ENCODE peak calls at places on chromosomes 13 and 19, in six cellular contexts. One of them, this sample, is unnamed. For H3K9me3, the result is how much of the 10 kb centered on the place peaks cover.

GRCh38 chr13:109000207-109000606 is 370.8 kb downstream of the MYO16 start:
- DNase-seq in lung: no peak
- DNase-seq in left lung: no peak
- DNase-seq in IMR-90: no peak
- DNase-seq in H9: no peak
- DNase-seq in Peyer's patch: no peak
- DNase-seq in this sample: no peak

GRCh38 chr19:29686285-29686805 is 21.1 kb downstream of the PLEKHF1 start:
- DNase-seq in lung: no peak
- DNase-seq in left lung: no peak
- DNase-seq in IMR-90: no peak
- DNase-seq in H9: no peak
- DNase-seq in Peyer's patch: no peak
- DNase-seq in this sample: no peak

GRCh38 chr13:98539655-98540054 is 37.3 kb downstream of the STK24 start:
- DNase-seq in lung: no peak
- DNase-seq in left lung: no peak
- DNase-seq in IMR-90: no peak
- DNase-seq in H9: no peak
- DNase-seq in Peyer's patch: no peak
- DNase-seq in this sample: no peak

GRCh38 chr19:8304841-8305621 is 3.1 kb downstream of the CD320 start:
- DNase-seq in lung: peak
- DNase-seq in left lung: peak
- DNase-seq in IMR-90: no peak
- DNase-seq in H9: peak
- DNase-seq in Peyer's patch: peak
- DNase-seq in this sample: no peak

GRCh38 chr13:73090116-73090811 is 31.5 kb downstream of the KLF5 start:
- DNase-seq in lung: peak
- DNase-seq in left lung: no peak
- DNase-seq in IMR-90: peak
- DNase-seq in H9: peak
- DNase-seq in Peyer's patch: no peak
- DNase-seq in this sample: peak

GRCh38 chr13:33610471-33611015 is 207.4 kb upstream of the RFC3 start:
- DNase-seq in lung: no peak
- DNase-seq in left lung: no peak
- DNase-seq in IMR-90: no peak
- DNase-seq in H9: peak
- DNase-seq in Peyer's patch: peak
- DNase-seq in this sample: peak

GRCh38 chr13:27792393-27793218 is at the start of gene GSX1:
- DNase-seq in lung: peak
- DNase-seq in left lung: peak
- DNase-seq in IMR-90: peak
- DNase-seq in H9: peak
- DNase-seq in Peyer's patch: no peak
- DNase-seq in this sample: peak

GRCh38 chr13:98997738-98998641 is 20.1 kb upstream of the DOCK9 start:
- DNase-seq in lung: no peak
- DNase-seq in left lung: no peak
- DNase-seq in IMR-90: no peak
- DNase-seq in H9: no peak
- DNase-seq in Peyer's patch: no peak
- DNase-seq in this sample: no peak

GRCh38 chr19:50427997-50428425 is 4.7 kb upstream of the MYBPC2 start:
- DNase-seq in lung: peak
- DNase-seq in left lung: peak
- DNase-seq in IMR-90: peak
- DNase-seq in H9: peak
- DNase-seq in Peyer's patch: peak
- DNase-seq in this sample: peak

GRCh38 chr13:21749410-21749809 is 78.5 kb downstream of the FGF9 start:
- DNase-seq in lung: no peak
- DNase-seq in left lung: no peak
- DNase-seq in IMR-90: peak
- DNase-seq in H9: no peak
- DNase-seq in Peyer's patch: no peak
- DNase-seq in this sample: no peak

GRCh38 chr13:42745655-42746054 is 35.7 kb upstream of the FAM216B start:
- DNase-seq in lung: no peak
- DNase-seq in left lung: no peak
- DNase-seq in IMR-90: peak
- DNase-seq in H9: no peak
- DNase-seq in Peyer's patch: no peak
- DNase-seq in this sample: no peak

GRCh38 chr13:103803349-103803748 is 737.1 kb upstream of the SLC10A2 start:
- DNase-seq in lung: no peak
- DNase-seq in left lung: no peak
- DNase-seq in IMR-90: no peak
- DNase-seq in H9: no peak
- DNase-seq in Peyer's patch: no peak
- DNase-seq in this sample: no peak

GRCh38 chr13:27194209-27194608 is 22.6 kb upstream of the USP12 start:
- DNase-seq in lung: no peak
- DNase-seq in left lung: no peak
- DNase-seq in IMR-90: no peak
- DNase-seq in H9: no peak
- DNase-seq in Peyer's patch: no peak
- DNase-seq in this sample: no peak

GRCh38 chr19:2333807-2334211 is 5.3 kb downstream of the SPPL2B start:
- DNase-seq in lung: no peak
- DNase-seq in left lung: no peak
- DNase-seq in IMR-90: no peak
- DNase-seq in H9: no peak
- DNase-seq in Peyer's patch: no peak
- DNase-seq in this sample: no peak

GRCh38 chr19:29364999-29365398 is 152.0 kb upstream of the UQCRFS1 start:
- DNase-seq in lung: no peak
- DNase-seq in left lung: no peak
- DNase-seq in IMR-90: no peak
- DNase-seq in H9: no peak
- DNase-seq in Peyer's patch: no peak
- DNase-seq in this sample: no peak

GRCh38 chr13:40228981-40229380 is 437.5 kb downstream of the FOXO1 start:
- DNase-seq in lung: no peak
- DNase-seq in left lung: no peak
- DNase-seq in IMR-90: no peak
- DNase-seq in H9: no peak
- DNase-seq in Peyer's patch: no peak
- DNase-seq in this sample: no peak

GRCh38 chr13:40232321-40232720 is 434.1 kb downstream of the FOXO1 start:
- DNase-seq in lung: no peak
- DNase-seq in left lung: no peak
- DNase-seq in IMR-90: no peak
- DNase-seq in H9: no peak
- DNase-seq in Peyer's patch: no peak
- DNase-seq in this sample: no peak

GRCh38 chr13:40231311-40231710 is 435.1 kb downstream of the FOXO1 start:
- DNase-seq in lung: no peak
- DNase-seq in left lung: no peak
- DNase-seq in IMR-90: no peak
- DNase-seq in H9: no peak
- DNase-seq in Peyer's patch: no peak
- DNase-seq in this sample: no peak

GRCh38 chr13:40228486-40228885 is 438.0 kb downstream of the FOXO1 start:
- DNase-seq in lung: no peak
- DNase-seq in left lung: no peak
- DNase-seq in IMR-90: no peak
- DNase-seq in H9: no peak
- DNase-seq in Peyer's patch: no peak
- DNase-seq in this sample: no peak

DNA sequence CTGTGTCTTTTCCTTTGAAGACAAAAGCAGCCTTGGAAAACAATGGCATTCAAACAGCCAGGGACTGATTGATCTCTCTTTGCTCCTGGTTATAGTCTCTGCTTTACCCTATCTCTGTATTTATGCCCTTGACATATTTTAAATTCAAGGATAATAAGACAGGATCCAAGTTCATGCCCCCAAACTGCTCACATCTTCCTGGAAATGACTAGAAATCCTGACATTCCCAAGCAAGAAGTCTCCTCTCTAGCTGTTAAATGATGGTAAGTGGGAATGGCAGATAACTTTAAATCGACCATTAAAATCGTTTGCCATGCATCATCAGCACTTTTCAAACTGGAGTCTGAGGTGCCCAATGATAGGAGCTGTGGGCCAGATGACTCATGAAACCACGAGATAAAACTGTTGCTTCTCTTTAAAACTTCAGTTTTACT is 435.6 kb downstream of the FOXO1 start:
- DNase-seq in lung: no peak
- DNase-seq in left lung: no peak
- DNase-seq in IMR-90: no peak
- DNase-seq in H9: no peak
- DNase-seq in Peyer's patch: no peak
- DNase-seq in this sample: no peak
- H3K9me3 ChIP-seq in lung: under half
- H3K9me3 ChIP-seq in left lung: under half
- H3K9me3 ChIP-seq in IMR-90: under half
- H3K9me3 ChIP-seq in H9: under half
- H3K9me3 ChIP-seq in Peyer's patch: under half
- H3K9me3 ChIP-seq in this sample: under half

GRCh38 chr13:48029859-48030258 is 7.7 kb upstream of the NUDT15 start:
- DNase-seq in lung: no peak
- DNase-seq in left lung: no peak
- DNase-seq in IMR-90: no peak
- DNase-seq in H9: no peak
- DNase-seq in Peyer's patch: no peak
- DNase-seq in this sample: no peak
- H3K9me3 ChIP-seq in lung: under half
- H3K9me3 ChIP-seq in left lung: under half
- H3K9me3 ChIP-seq in IMR-90: under half
- H3K9me3 ChIP-seq in H9: under half
- H3K9me3 ChIP-seq in Peyer's patch: under half
- H3K9me3 ChIP-seq in this sample: under half

DNA sequence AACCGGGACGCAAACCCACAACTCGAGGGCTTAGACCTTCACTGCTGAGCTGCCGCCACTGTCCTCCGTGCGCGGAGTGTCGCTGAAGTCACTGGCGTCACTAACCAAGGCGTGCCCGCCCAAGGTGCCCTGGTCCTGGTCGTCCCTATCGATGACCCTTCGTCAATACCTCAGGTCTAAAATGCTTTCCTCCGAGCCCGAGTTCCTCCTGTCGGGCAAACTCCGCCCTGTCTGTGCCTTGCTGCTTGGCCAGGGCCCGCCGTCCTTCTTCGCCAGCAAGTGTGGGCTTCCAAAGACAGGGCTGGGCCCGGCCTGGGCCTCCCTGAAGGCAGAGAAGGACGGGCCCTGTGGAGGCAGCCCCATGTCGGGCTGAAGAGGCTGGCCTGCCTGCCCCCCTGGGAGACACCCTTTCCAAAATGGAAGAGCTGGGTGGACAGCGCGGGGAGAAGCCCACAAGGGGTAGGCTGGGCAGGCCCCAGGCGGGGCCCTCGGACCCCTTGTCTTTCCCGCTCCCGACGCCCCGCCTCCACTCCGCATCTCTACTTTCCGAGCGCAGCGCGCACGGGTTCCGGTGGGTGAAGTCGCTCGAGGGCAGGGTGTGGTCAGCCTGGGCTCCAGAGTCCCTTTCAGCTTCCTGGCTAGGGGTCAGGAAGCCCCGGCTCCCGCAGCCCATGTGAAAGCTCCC is 13.4 kb downstream of the RB1 start:
- DNase-seq in lung: no peak
- DNase-seq in left lung: peak
- DNase-seq in IMR-90: no peak
- DNase-seq in H9: no peak
- DNase-seq in Peyer's patch: no peak
- DNase-seq in this sample: no peak
- H3K9me3 ChIP-seq in lung: under half
- H3K9me3 ChIP-seq in left lung: under half
- H3K9me3 ChIP-seq in IMR-90: under half
- H3K9me3 ChIP-seq in H9: under half
- H3K9me3 ChIP-seq in Peyer's patch: under half
- H3K9me3 ChIP-seq in this sample: under half

GRCh38 chr19:37403403-37403802 is 32.5 kb downstream of the ZNF527 start:
- DNase-seq in lung: no peak
- DNase-seq in left lung: no peak
- DNase-seq in IMR-90: no peak
- DNase-seq in H9: no peak
- DNase-seq in Peyer's patch: no peak
- DNase-seq in this sample: no peak

GRCh38 chr19:37401078-37401477 is 30.2 kb downstream of the ZNF527 start:
- DNase-seq in lung: no peak
- DNase-seq in left lung: no peak
- DNase-seq in IMR-90: no peak
- DNase-seq in H9: no peak
- DNase-seq in Peyer's patch: no peak
- DNase-seq in this sample: no peak
- H3K9me3 ChIP-seq in lung: under half
- H3K9me3 ChIP-seq in left lung: under half
- H3K9me3 ChIP-seq in IMR-90: under half
- H3K9me3 ChIP-seq in H9: under half
- H3K9me3 ChIP-seq in Peyer's patch: under half
- H3K9me3 ChIP-seq in this sample: under half

GRCh38 chr19:11861301-11861700 is 12.8 kb downstream of the ZNF439 start:
- DNase-seq in lung: no peak
- DNase-seq in left lung: no peak
- DNase-seq in IMR-90: no peak
- DNase-seq in H9: no peak
- DNase-seq in Peyer's patch: no peak
- DNase-seq in this sample: no peak
- H3K9me3 ChIP-seq in lung: under half
- H3K9me3 ChIP-seq in left lung: under half
- H3K9me3 ChIP-seq in IMR-90: half or more
- H3K9me3 ChIP-seq in H9: under half
- H3K9me3 ChIP-seq in Peyer's patch: under half
- H3K9me3 ChIP-seq in this sample: under half

GRCh38 chr19:40025938-40026596 is 29.2 kb downstream of the ZNF546 start:
- DNase-seq in lung: no peak
- DNase-seq in left lung: no peak
- DNase-seq in IMR-90: no peak
- DNase-seq in H9: no peak
- DNase-seq in Peyer's patch: no peak
- DNase-seq in this sample: no peak
- H3K9me3 ChIP-seq in lung: under half
- H3K9me3 ChIP-seq in left lung: under half
- H3K9me3 ChIP-seq in IMR-90: half or more
- H3K9me3 ChIP-seq in H9: half or more
- H3K9me3 ChIP-seq in Peyer's patch: under half
- H3K9me3 ChIP-seq in this sample: half or more

GRCh38 chr19:58492265-58492664 is 16.1 kb downstream of the ZNF446 start:
- DNase-seq in lung: no peak
- DNase-seq in left lung: peak
- DNase-seq in IMR-90: no peak
- DNase-seq in H9: no peak
- DNase-seq in Peyer's patch: no peak
- DNase-seq in this sample: no peak
- H3K9me3 ChIP-seq in lung: under half
- H3K9me3 ChIP-seq in left lung: under half
- H3K9me3 ChIP-seq in IMR-90: under half
- H3K9me3 ChIP-seq in H9: under half
- H3K9me3 ChIP-seq in Peyer's patch: under half
- H3K9me3 ChIP-seq in this sample: under half